ENCODE peak calls at places on chromosomes 16 and 17, in five cellular contexts. L is ELR, V is NCI-H460, X is nucleus accumbens, Y is GM12891. I is an unnamed sample.

GRCh38 chr16:61579195-61579594 is 457.0 kb downstream of the CDH8 start:
- DNase-seq in L (no peak), V (no peak), X (no peak), Y (no peak), I (no peak)

GRCh38 chr17:6862822-6863221 is 31.3 kb upstream of the TEKT1 start:
- DNase-seq in L (no peak), V (no peak), X (no peak), Y (no peak), I (no peak)

GRCh38 chr17:46212634-46213435 is 19.6 kb upstream of the KANSL1 start:
- DNase-seq in L (peak), V (peak), X (no peak), Y (peak), I (no peak)

GRCh38 chr17:6639651-6640535 is 618 bp downstream of the KIAA0753 start:
- DNase-seq in L (peak), V (no peak), X (no peak), Y (no peak), I (no peak)

GRCh38 chr16:77288222-77288621 is 89.0 kb downstream of the SYCE1L start:
- DNase-seq in L (peak), V (no peak), X (no peak), Y (no peak), I (no peak)

GRCh38 chr16:81866820-81867440 is 87.8 kb downstream of the PLCG2 start:
- DNase-seq in L (no peak), V (no peak), X (no peak), Y (no peak), I (no peak)

GRCh38 chr17:6512552-6512951 is 43.8 kb downstream of the PITPNM3 start:
- DNase-seq in L (no peak), V (no peak), X (no peak), Y (no peak), I (no peak)

GRCh38 chr17:3528604-3529511 is 28.8 kb downstream of the TRPV3 start:
- DNase-seq in L (peak), V (no peak), X (no peak), Y (no peak), I (peak)

GRCh38 chr17:74271902-74272563 is 2.0 kb upstream of the DNAI2 start:
- DNase-seq in L (no peak), V (no peak), X (peak), Y (no peak), I (peak)

GRCh38 chr16:83727018-83727417 is 80.8 kb upstream of the HSBP1 start:
- DNase-seq in L (peak), V (no peak), X (no peak), Y (no peak), I (no peak)

GRCh38 chr16:57167951-57168350 is 17.9 kb downstream of the PSME3IP1 start:
- DNase-seq in L (peak), V (peak), X (no peak), Y (no peak), I (no peak)

GRCh38 chr16:62363451-62363850 is 327.2 kb upstream of the CDH8 start:
- DNase-seq in L (no peak), V (no peak), X (no peak), Y (no peak), I (no peak)

GRCh38 chr17:7858487-7858832 is 657 bp downstream of the CYB5D1 start:
- DNase-seq in L (peak), V (no peak), X (no peak), Y (no peak), I (no peak)

GRCh38 chr16:17657037-17657436 is 186.3 kb upstream of the XYLT1 start:
- DNase-seq in L (no peak), V (no peak), X (no peak), Y (no peak), I (no peak)

GRCh38 chr17:79065105-79065670 is 9.4 kb upstream of the ENGASE start:
- DNase-seq in L (peak), V (peak), X (no peak), Y (no peak), I (no peak)